ENCODE peak calls at places on chromosomes 3 and 15, in ten cellular contexts. L, Y, I, V, T, K, P, N, X and A are unnamed samples.

GRCh38 chr3:178112134-178112533 is 424.1 kb upstream of the KCNMB2 start:
- DNase-seq in L (no peak), Y (no peak), I (no peak), V (no peak), T (no peak), K (no peak), P (no peak), N (no peak), X (no peak), A (no peak)

GRCh38 chr15:60972301-60972700 is 256.8 kb downstream of the RORA start:
- DNase-seq in L (no peak), Y (no peak), I (no peak), V (no peak), T (peak), K (no peak), P (no peak), N (peak), X (no peak), A (no peak)

GRCh38 chr3:48318831-48319512 is 14.5 kb downstream of the SPINK8 start:
- DNase-seq in L (no peak), Y (no peak), I (no peak), V (no peak), T (no peak), K (no peak), P (no peak), N (no peak), X (no peak), A (no peak)

GRCh38 chr15:75815811-75816719 is 27.2 kb upstream of the UBE2Q2 start:
- DNase-seq in L (no peak), Y (no peak), I (no peak), V (no peak), T (no peak), K (no peak), P (no peak), N (no peak), X (no peak), A (no peak)

GRCh38 chr15:85048430-85048829 is 66.8 kb downstream of the PDE8A start:
- DNase-seq in L (no peak), Y (no peak), I (no peak), V (no peak), T (no peak), K (no peak), P (no peak), N (no peak), X (no peak), A (no peak)

GRCh38 chr3:132843851-132844565 is 121.8 kb upstream of the NPHP3 start:
- DNase-seq in L (no peak), Y (no peak), I (no peak), V (no peak), T (no peak), K (no peak), P (no peak), N (no peak), X (no peak), A (no peak)

GRCh38 chr3:128801779-128802369 is 75.9 kb downstream of the RAB7A start:
- DNase-seq in L (no peak), Y (no peak), I (no peak), V (no peak), T (no peak), K (no peak), P (no peak), N (no peak), X (no peak), A (no peak)

GRCh38 chr15:44130778-44131177 is 64.3 kb downstream of the FRMD5 start:
- DNase-seq in L (no peak), Y (no peak), I (no peak), V (no peak), T (no peak), K (no peak), P (no peak), N (no peak), X (no peak), A (no peak)

GRCh38 chr3:107297597-107297996 is 79.6 kb upstream of the CCDC54 start:
- DNase-seq in L (no peak), Y (no peak), I (no peak), V (no peak), T (no peak), K (no peak), P (no peak), N (no peak), X (no peak), A (no peak)

GRCh38 chr15:101048191-101049011 is 129.2 kb downstream of the LRRK1 start:
- DNase-seq in L (peak), Y (no peak), I (no peak), V (no peak), T (no peak), K (peak), P (no peak), N (no peak), X (peak), A (no peak)

GRCh38 chr15:55743615-55743978 is 645 bp upstream of the PRTG start:
- DNase-seq in L (no peak), Y (no peak), I (no peak), V (no peak), T (no peak), K (no peak), P (no peak), N (no peak), X (no peak), A (no peak)

GRCh38 chr3:32780735-32781210 is 37.0 kb upstream of the TRIM71 start:
- DNase-seq in L (peak), Y (peak), I (no peak), V (no peak), T (no peak), K (peak), P (peak), N (no peak), X (no peak), A (no peak)

GRCh38 chr3:107641572-107642307 is 119.0 kb downstream of the BBX start:
- DNase-seq in L (no peak), Y (peak), I (no peak), V (no peak), T (peak), K (no peak), P (no peak), N (no peak), X (no peak), A (no peak)

GRCh38 chr3:114700637-114701234 is 406.9 kb downstream of the TIGIT start:
- DNase-seq in L (no peak), Y (no peak), I (no peak), V (no peak), T (no peak), K (no peak), P (no peak), N (no peak), X (no peak), A (no peak)

GRCh38 chr3:172591876-172592771 is 68.9 kb upstream of the TNFSF10 start:
- DNase-seq in L (no peak), Y (peak), I (no peak), V (peak), T (no peak), K (no peak), P (peak), N (no peak), X (no peak), A (peak)

GRCh38 chr3:56783644-56784451 is 17.9 kb downstream of the ARHGEF3 start:
- DNase-seq in L (no peak), Y (peak), I (no peak), V (peak), T (peak), K (peak), P (peak), N (no peak), X (peak), A (peak)

GRCh38 chr3:4730734-4731133 is 237.6 kb downstream of the ITPR1 start:
- DNase-seq in L (no peak), Y (no peak), I (no peak), V (no peak), T (no peak), K (no peak), P (no peak), N (no peak), X (no peak), A (no peak)

GRCh38 chr3:139227165-139227564 is 116.7 kb upstream of the MRPS22 start:
- DNase-seq in L (no peak), Y (no peak), I (no peak), V (no peak), T (no peak), K (no peak), P (no peak), N (no peak), X (no peak), A (no peak)

GRCh38 chr3:112676659-112677234 is 35.8 kb upstream of the CCDC80 start:
- DNase-seq in L (no peak), Y (peak), I (peak), V (peak), T (peak), K (peak), P (peak), N (peak), X (peak), A (peak)

GRCh38 chr15:48352474-48353072 is 21.3 kb downstream of the DUT start:
- DNase-seq in L (peak), Y (peak), I (peak), V (peak), T (peak), K (no peak), P (no peak), N (no peak), X (peak), A (peak)

GRCh38 chr15:78889000-78889399 is 16.3 kb downstream of the MORF4L1 start:
- DNase-seq in L (no peak), Y (no peak), I (no peak), V (no peak), T (no peak), K (no peak), P (no peak), N (no peak), X (no peak), A (no peak)

GRCh38 chr3:17357035-17357710 is 385.3 kb downstream of the TBC1D5 start:
- DNase-seq in L (no peak), Y (no peak), I (no peak), V (no peak), T (no peak), K (no peak), P (no peak), N (no peak), X (no peak), A (no peak)

GRCh38 chr3:15102833-15103232 is 3.9 kb upstream of the RBSN start:
- DNase-seq in L (no peak), Y (no peak), I (no peak), V (no peak), T (no peak), K (no peak), P (no peak), N (no peak), X (no peak), A (no peak)

GRCh38 chr3:9229325-9229724 is 20.1 kb downstream of the SRGAP3 start:
- DNase-seq in L (no peak), Y (no peak), I (no peak), V (no peak), T (no peak), K (no peak), P (no peak), N (no peak), X (no peak), A (no peak)

GRCh38 chr15:69591905-69592508 is 139.4 kb downstream of the RPLP1 start:
- DNase-seq in L (no peak), Y (no peak), I (no peak), V (no peak), T (no peak), K (no peak), P (no peak), N (no peak), X (no peak), A (no peak)

GRCh38 chr3:135055449-135055848 is 260.4 kb downstream of the EPHB1 start:
- DNase-seq in L (no peak), Y (no peak), I (no peak), V (no peak), T (no peak), K (no peak), P (no peak), N (no peak), X (no peak), A (no peak)

GRCh38 chr3:195708066-195708465 is 12.7 kb upstream of the MUC20 start:
- DNase-seq in L (no peak), Y (no peak), I (no peak), V (no peak), T (no peak), K (no peak), P (no peak), N (no peak), X (no peak), A (no peak)

GRCh38 chr3:37941608-37942540 is 48.7 kb upstream of the VILL start:
- DNase-seq in L (no peak), Y (no peak), I (no peak), V (no peak), T (no peak), K (no peak), P (no peak), N (no peak), X (no peak), A (no peak)

GRCh38 chr3:122918576-122919290 is 108.8 kb downstream of the SEMA5B start:
- DNase-seq in L (no peak), Y (no peak), I (no peak), V (no peak), T (no peak), K (no peak), P (no peak), N (no peak), X (no peak), A (no peak)

GRCh38 chr3:48466386-48467109 is 20.0 kb downstream of the ATRIP start:
- DNase-seq in L (no peak), Y (peak), I (no peak), V (no peak), T (no peak), K (peak), P (peak), N (no peak), X (peak), A (no peak)

GRCh38 chr3:167941234-167941995 is 154.3 kb downstream of the GOLIM4 start:
- DNase-seq in L (no peak), Y (no peak), I (no peak), V (no peak), T (peak), K (peak), P (no peak), N (peak), X (no peak), A (no peak)

GRCh38 chr3:151395806-151396205 is 11.3 kb upstream of the P2RY12 start:
- DNase-seq in L (no peak), Y (no peak), I (peak), V (no peak), T (no peak), K (no peak), P (no peak), N (no peak), X (no peak), A (no peak)

GRCh38 chr3:62323241-62323640 is 50.1 kb downstream of the FEZF2 start:
- DNase-seq in L (no peak), Y (no peak), I (no peak), V (no peak), T (no peak), K (no peak), P (no peak), N (no peak), X (no peak), A (no peak)

GRCh38 chr15:51844747-51845426 is 15.4 kb downstream of the TMOD3 start:
- DNase-seq in L (no peak), Y (no peak), I (no peak), V (no peak), T (no peak), K (no peak), P (no peak), N (no peak), X (no peak), A (no peak)